ENCODE peak calls at places on chromosome 15, in eight cellular contexts. B is esophagus squamous epithelium; X is left ventricle myocardium inferior; Z is CD4-positive, alpha-beta memory T cell; Q is fibroblast of lung; F is lung; C is colonic mucosa; M is psoas muscle. J is an unnamed sample. For H3K36me3, the result is how much of the 10 kb centered on the place peaks cover.

GRCh38 chr15:99703603-99704443 is 29.4 kb downstream of the LYSMD4 start:
- DNase-seq in B (no peak), F (no peak), M (no peak), Q (peak), X (no peak), Z (peak), C (no peak), J (no peak)

GRCh38 chr15:92624401-92624991 is 31.1 kb downstream of the FAM174B start:
- DNase-seq in Z (no peak), C (no peak), B (no peak), X (peak), M (peak), F (no peak), Q (no peak), J (no peak)

GRCh38 chr15:48059786-48060185 is 61.0 kb upstream of the SLC24A5 start:
- DNase-seq in C (peak), B (no peak), Z (no peak), X (peak), Q (peak), M (peak), F (peak), J (peak)

GRCh38 chr15:74438206-74438605 is 4.4 kb upstream of the SEMA7A start:
- DNase-seq in B (no peak), C (no peak), F (no peak), X (no peak), Z (no peak), M (no peak), Q (no peak), J (no peak)

GRCh38 chr15:32993285-32993684 is 201.2 kb downstream of the FMN1 start:
- DNase-seq in M (no peak), Q (peak), B (no peak), Z (no peak), C (no peak), F (no peak), X (no peak), J (no peak)

GRCh38 chr15:25703726-25704125 is 159.4 kb downstream of the ATP10A start:
- DNase-seq in B (no peak), C (no peak), M (no peak), X (no peak), Q (no peak), F (no peak), Z (no peak), J (no peak)

GRCh38 chr15:39509941-39510845 is 70.7 kb upstream of the THBS1 start:
- DNase-seq in C (no peak), X (peak), M (peak), Q (no peak), Z (no peak), B (no peak), F (no peak), J (no peak)

GRCh38 chr15:40287968-40288367 is 5.1 kb upstream of the ANKRD63 start:
- DNase-seq in F (no peak), M (no peak), C (no peak), Z (no peak), X (no peak), Q (no peak), B (no peak), J (no peak)

GRCh38 chr15:22262613-22263020 is 182.3 kb downstream of the OR4M2 start:
- DNase-seq in X (no peak), Q (no peak), M (no peak), C (no peak), F (no peak), Z (peak), B (no peak), J (no peak)

GRCh38 chr15:70720228-70721016 is 42.9 kb downstream of the UACA start:
- DNase-seq in Z (no peak), X (no peak), Q (no peak), M (no peak), C (no peak), F (no peak), B (no peak), J (no peak)

GRCh38 chr15:33150993-33151392 is 43.5 kb downstream of the FMN1 start:
- DNase-seq in Z (no peak), Q (no peak), M (no peak), B (no peak), F (no peak), C (no peak), X (no peak), J (no peak)

GRCh38 chr15:70628542-70628941 is 134.8 kb downstream of the UACA start:
- DNase-seq in X (no peak), M (no peak), Q (no peak), B (no peak), F (no peak), C (no peak), Z (no peak), J (no peak)

GRCh38 chr15:64855206-64856000 is 13.7 kb downstream of the PLEKHO2 start:
- DNase-seq in C (no peak), M (no peak), Q (peak), Z (no peak), B (no peak), F (no peak), X (no peak), J (no peak)

GRCh38 chr15:98394546-98394945 is 253.8 kb upstream of the IGF1R start:
- DNase-seq in B (no peak), Q (no peak), F (no peak), C (no peak), M (no peak), X (no peak), Z (no peak), J (no peak)

GRCh38 chr15:92580521-92580920 is 75.1 kb downstream of the FAM174B start:
- DNase-seq in F (no peak), Q (no peak), C (no peak), Z (no peak), X (no peak), M (no peak), B (no peak), J (no peak)

GRCh38 chr15:92903956-92904831 is 4.1 kb downstream of the CHD2 start:
- DNase-seq in Z (peak), M (peak), B (peak), C (peak), F (peak), X (peak), Q (peak), J (peak)

GRCh38 chr15:39508536-39508935 is 72.3 kb upstream of the THBS1 start:
- DNase-seq in X (no peak), Q (no peak), B (no peak), C (no peak), Z (no peak), M (no peak), F (no peak), J (no peak)

GRCh38 chr15:78438595-78439285 is 724 bp downstream of the IREB2 start:
- DNase-seq in M (no peak), C (no peak), B (no peak), Q (peak), Z (no peak), X (no peak), F (no peak), J (no peak)

GRCh38 chr15:37046876-37047614 is 53.3 kb downstream of the MEIS2 start:
- DNase-seq in X (no peak), Q (peak), B (no peak), Z (no peak), M (no peak), F (no peak), C (no peak), J (no peak)

GRCh38 chr15:57477736-57478522 is 101.6 kb downstream of the CGNL1 start:
- DNase-seq in C (no peak), B (no peak), F (no peak), M (no peak), Z (no peak), Q (no peak), X (no peak), J (no peak)

GRCh38 chr15:93130111-93130510 is 41.1 kb upstream of the RGMA start:
- DNase-seq in B (no peak), X (no peak), F (no peak), C (no peak), Q (no peak), Z (no peak), M (no peak), J (no peak)

GRCh38 chr15:69548771-69549170 is 96.2 kb downstream of the RPLP1 start:
- DNase-seq in M (peak), Q (no peak), C (no peak), F (no peak), Z (no peak), B (no peak), X (peak), J (no peak)

GRCh38 chr15:71357357-71357756 is 242.1 kb downstream of the THSD4 start:
- DNase-seq in Q (no peak), F (peak), M (no peak), X (peak), B (no peak), Z (no peak), C (peak), J (no peak)

GRCh38 chr15:45454825-45455224 is 67.7 kb downstream of the SLC30A4 start:
- DNase-seq in C (peak), B (no peak), F (peak), X (peak), Z (peak), M (peak), Q (peak), J (no peak)

GRCh38 chr15:100083572-100083971 is 258.2 kb downstream of the ADAMTS17 start:
- DNase-seq in Z (no peak), B (no peak), M (no peak), F (peak), X (peak), C (no peak), Q (no peak), J (peak)

GRCh38 chr15:99631256-99631655 is 65.5 kb downstream of the MEF2A start:
- DNase-seq in Q (no peak), C (no peak), F (no peak), B (no peak), Z (no peak), X (no peak), M (no peak), J (no peak)

GRCh38 chr15:33358303-33358702 is 47.5 kb downstream of the RYR3 start:
- DNase-seq in Q (no peak), B (no peak), X (no peak), F (no peak), C (no peak), Z (no peak), M (no peak), J (no peak)

GRCh38 chr15:29039466-29040366 is 153.9 kb downstream of the APBA2 start:
- DNase-seq in C (no peak), X (no peak), F (no peak), M (no peak), Z (no peak), Q (no peak), B (no peak), J (no peak)

GRCh38 chr15:59165726-59166125 is 40.9 kb upstream of the LDHAL6B start:
- DNase-seq in Q (no peak), B (no peak), F (no peak), M (no peak), Z (no peak), C (no peak), X (no peak), J (no peak)

GRCh38 chr15:55586808-55587207 is 1.3 kb downstream of the PYGO1 start:
- DNase-seq in M (no peak), Z (no peak), B (no peak), C (no peak), F (no peak), Q (peak), X (no peak), J (no peak)

GRCh38 chr15:98706986-98707385 is 58.6 kb downstream of the IGF1R start:
- DNase-seq in X (no peak), C (no peak), Q (no peak), F (no peak), M (no peak), Z (no peak), B (no peak), J (no peak)

GRCh38 chr15:67130673-67131601 is 65.5 kb downstream of the SMAD3 start:
- DNase-seq in Q (no peak), C (no peak), X (no peak), M (peak), B (no peak), F (no peak), Z (no peak), J (no peak)
- H3K36me3 ChIP-seq in Q (under half), C (under half), X (under half), M (under half), B (under half), F (under half), Z (under half), J (under half)

GRCh38 chr15:80875568-80875967 is 96.4 kb downstream of the CEMIP start:
- DNase-seq in X (peak), Q (no peak), C (no peak), B (no peak), M (peak), Z (no peak), F (no peak), J (peak)
- H3K36me3 ChIP-seq in X (under half), Q (under half), C (under half), B (under half), M (under half), Z (under half), F (under half), J (under half)

GRCh38 chr15:66102563-66103292 is 150.8 kb downstream of the MEGF11 start:
- DNase-seq in X (no peak), C (no peak), Q (no peak), B (no peak), M (no peak), F (no peak), Z (no peak), J (no peak)
- H3K36me3 ChIP-seq in X (under half), C (under half), Q (under half), B (under half), M (under half), F (under half), Z (under half), J (under half)

DNA sequence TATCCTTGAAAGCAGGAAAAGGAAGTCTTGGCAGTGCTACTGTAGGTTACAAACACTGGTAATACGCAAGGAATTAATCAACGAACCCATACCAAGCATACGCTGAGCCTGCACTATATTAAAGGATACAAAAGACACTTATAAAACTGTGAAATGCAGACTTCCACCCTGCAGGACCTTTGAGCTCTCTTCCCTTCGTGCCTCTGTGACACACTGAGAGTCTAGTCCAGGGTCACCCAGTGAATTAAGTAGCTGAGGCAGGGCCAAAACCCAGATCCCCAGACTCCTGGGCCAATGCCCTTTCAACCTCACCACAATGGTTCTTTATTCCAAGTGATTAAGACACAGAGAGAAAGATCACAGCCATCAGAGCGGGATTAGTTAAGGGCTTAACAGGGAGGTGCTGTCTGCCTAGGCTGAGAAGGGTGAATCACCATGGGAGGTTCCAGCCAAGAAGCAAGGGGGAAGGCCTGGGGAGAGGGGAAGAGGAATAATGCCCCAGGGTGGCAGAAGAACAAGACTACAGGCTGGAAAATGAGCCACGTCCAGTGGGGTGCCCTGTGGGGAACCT is 6.8 kb downstream of the ANXA2 start:
- DNase-seq in F (peak), B (peak), C (peak), Q (peak), X (no peak), M (peak), Z (no peak), J (peak)
- H3K36me3 ChIP-seq in F (under half), B (under half), C (under half), Q (under half), X (under half), M (under half), Z (under half), J (under half)

J was measured in thoracic aorta.